ENCODE peak calls at places on chromosomes 13 and 19, in six cellular contexts. V, E, H, B, Y and O are unnamed samples. For H3K4me1, the result is how much of the 10 kb centered on the place peaks cover.

GRCh38 chr13:95624020-95624419 is 20.5 kb downstream of the DZIP1 start:
- DNase-seq in V (peak), B (no peak), Y (peak), E (peak), H (no peak), O (no peak)

GRCh38 chr13:33797622-33798021 is 20.3 kb upstream of the RFC3 start:
- DNase-seq in H (no peak), B (no peak), E (no peak), V (no peak), Y (no peak), O (no peak)

GRCh38 chr13:69571606-69572323 is 535.9 kb upstream of the ATXN8OS start:
- DNase-seq in V (no peak), Y (no peak), H (no peak), E (no peak), B (no peak), O (no peak)

GRCh38 chr13:87671824-87672603 is 843 bp downstream of the SLITRK5 start:
- DNase-seq in E (no peak), V (no peak), Y (peak), H (peak), B (no peak), O (no peak)

GRCh38 chr13:53150568-53150967 is 122.0 kb downstream of the OLFM4 start:
- DNase-seq in H (no peak), Y (no peak), V (no peak), E (no peak), B (no peak), O (no peak)

GRCh38 chr19:35100588-35101533 is 14.8 kb upstream of the FXYD3 start:
- DNase-seq in Y (no peak), E (no peak), H (no peak), B (no peak), V (no peak), O (no peak)

GRCh38 chr19:11479470-11480080 is 1.3 kb downstream of the ELAVL3 start:
- DNase-seq in Y (peak), V (no peak), E (peak), B (peak), H (no peak), O (no peak)

GRCh38 chr19:35098413-35099049 is 17.1 kb upstream of the FXYD3 start:
- DNase-seq in B (peak), V (no peak), H (no peak), Y (no peak), E (no peak), O (no peak)

GRCh38 chr13:36921902-36922301 is 1.9 kb upstream of the SMAD9 start:
- DNase-seq in V (no peak), Y (no peak), E (no peak), B (no peak), H (no peak), O (no peak)

GRCh38 chr19:29482855-29483640 is 42.7 kb upstream of the VSTM2B start:
- DNase-seq in V (no peak), B (no peak), E (no peak), H (no peak), Y (no peak), O (no peak)

GRCh38 chr19:57334191-57334590 is 13.9 kb downstream of the ZNF543 start:
- DNase-seq in E (peak), H (no peak), Y (no peak), V (no peak), B (no peak), O (no peak)

GRCh38 chr19:48724796-48725753 is 5.5 kb upstream of the MAMSTR start:
- DNase-seq in V (no peak), H (no peak), B (peak), E (no peak), Y (peak), O (no peak)

GRCh38 chr13:103066991-103067390 is 774 bp upstream of the SLC10A2 start:
- DNase-seq in B (no peak), H (no peak), Y (peak), E (no peak), V (no peak), O (no peak)

GRCh38 chr13:60448907-60449510 is 52.0 kb downstream of the TDRD3 start:
- DNase-seq in B (no peak), E (peak), Y (peak), V (peak), H (no peak), O (no peak)

GRCh38 chr13:40386586-40386985 is 279.9 kb downstream of the FOXO1 start:
- DNase-seq in Y (no peak), E (no peak), H (no peak), B (no peak), V (no peak), O (no peak)

GRCh38 chr13:85132986-85133385 is 666.2 kb downstream of the SLITRK6 start:
- DNase-seq in H (no peak), B (no peak), V (no peak), Y (no peak), E (no peak), O (no peak)

GRCh38 chr19:8609210-8610040 is 1.1 kb downstream of the ADAMTS10 start:
- DNase-seq in V (no peak), H (peak), B (peak), Y (peak), E (peak), O (peak)
- TF ChIP-seq CTCF in V (no peak), H (no peak), B (peak), Y (peak), E (peak), O (peak)

GRCh38 chr13:50131998-50132936 is 117.0 kb downstream of the KCNRG start:
- DNase-seq in H (no peak), B (no peak), Y (peak), E (no peak), V (no peak), O (no peak)

GRCh38 chr13:50128406-50129048 is 113.3 kb downstream of the KCNRG start:
- DNase-seq in H (no peak), V (no peak), E (no peak), Y (peak), B (no peak), O (no peak)

GRCh38 chr13:50129923-50130685 is 114.9 kb downstream of the KCNRG start:
- DNase-seq in E (no peak), H (peak), B (peak), Y (peak), V (no peak), O (no peak)

GRCh38 chr13:50129065-50129922 is 114.0 kb downstream of the KCNRG start:
- DNase-seq in E (no peak), B (peak), H (no peak), V (no peak), Y (peak), O (no peak)

DNA sequence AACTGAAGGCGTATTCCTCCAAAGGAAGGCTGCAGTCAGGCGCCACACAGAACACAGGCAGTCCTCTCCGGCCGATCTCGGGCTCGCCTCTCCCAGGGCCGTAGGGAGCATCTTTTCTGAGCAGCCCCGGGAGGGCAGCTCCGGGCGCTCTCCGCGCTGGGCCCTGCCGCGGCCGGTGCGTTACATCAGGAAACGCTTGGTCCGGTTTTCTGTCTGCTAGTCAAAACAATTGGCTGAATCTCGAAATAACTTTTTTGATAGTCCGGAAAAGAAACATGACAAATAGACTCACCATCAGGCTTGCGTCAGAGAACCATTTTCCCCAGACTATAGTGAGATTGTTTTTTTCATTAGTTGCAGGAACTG is 115.4 kb downstream of the KCNRG start:
- DNase-seq in E (no peak), B (peak), H (no peak), Y (peak), V (no peak), O (peak)
- H3K4me1 ChIP-seq in E (under half), B (under half), H (half or more), Y (half or more), V (under half), O (under half)

DNA sequence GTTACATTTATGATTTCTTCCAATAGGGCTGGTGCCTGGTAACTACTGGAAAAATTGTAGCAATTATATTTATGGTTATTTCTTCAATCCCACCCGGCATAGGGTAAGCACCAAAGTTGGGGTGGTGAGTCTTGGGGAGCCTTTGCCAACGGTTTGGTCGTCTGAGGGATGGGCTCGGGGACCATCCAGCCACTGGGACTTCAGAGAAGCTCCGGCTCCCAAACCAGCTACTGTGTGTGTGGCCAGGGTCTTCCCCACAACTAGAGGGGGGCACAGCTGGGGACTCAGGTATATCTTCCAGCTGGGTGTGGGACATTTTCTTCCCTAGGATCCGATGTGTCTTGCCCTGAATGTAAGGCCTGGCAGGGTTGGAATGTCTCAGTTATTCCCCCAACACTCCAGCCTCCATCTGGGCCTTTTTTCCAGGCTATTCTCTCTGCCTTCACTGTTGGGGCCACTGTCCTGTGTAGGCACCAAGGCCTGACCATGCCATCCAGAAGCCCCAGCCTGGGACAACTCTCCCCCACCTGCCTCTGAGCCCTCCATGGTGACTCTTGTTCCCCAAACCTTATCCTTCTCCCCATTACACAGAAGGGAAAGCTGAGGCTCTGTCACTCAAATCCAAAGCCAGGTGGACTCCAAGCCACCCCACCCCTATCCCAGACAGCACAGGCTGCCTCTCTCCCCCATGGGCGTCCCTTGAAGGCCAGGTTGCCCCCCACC is 1.1 kb upstream of the IFI30 start:
- DNase-seq in V (no peak), E (no peak), H (no peak), Y (no peak), B (no peak), O (no peak)
- H3K27ac ChIP-seq in V (no peak), E (no peak), H (peak), Y (no peak), B (peak), O (peak)

DNA sequence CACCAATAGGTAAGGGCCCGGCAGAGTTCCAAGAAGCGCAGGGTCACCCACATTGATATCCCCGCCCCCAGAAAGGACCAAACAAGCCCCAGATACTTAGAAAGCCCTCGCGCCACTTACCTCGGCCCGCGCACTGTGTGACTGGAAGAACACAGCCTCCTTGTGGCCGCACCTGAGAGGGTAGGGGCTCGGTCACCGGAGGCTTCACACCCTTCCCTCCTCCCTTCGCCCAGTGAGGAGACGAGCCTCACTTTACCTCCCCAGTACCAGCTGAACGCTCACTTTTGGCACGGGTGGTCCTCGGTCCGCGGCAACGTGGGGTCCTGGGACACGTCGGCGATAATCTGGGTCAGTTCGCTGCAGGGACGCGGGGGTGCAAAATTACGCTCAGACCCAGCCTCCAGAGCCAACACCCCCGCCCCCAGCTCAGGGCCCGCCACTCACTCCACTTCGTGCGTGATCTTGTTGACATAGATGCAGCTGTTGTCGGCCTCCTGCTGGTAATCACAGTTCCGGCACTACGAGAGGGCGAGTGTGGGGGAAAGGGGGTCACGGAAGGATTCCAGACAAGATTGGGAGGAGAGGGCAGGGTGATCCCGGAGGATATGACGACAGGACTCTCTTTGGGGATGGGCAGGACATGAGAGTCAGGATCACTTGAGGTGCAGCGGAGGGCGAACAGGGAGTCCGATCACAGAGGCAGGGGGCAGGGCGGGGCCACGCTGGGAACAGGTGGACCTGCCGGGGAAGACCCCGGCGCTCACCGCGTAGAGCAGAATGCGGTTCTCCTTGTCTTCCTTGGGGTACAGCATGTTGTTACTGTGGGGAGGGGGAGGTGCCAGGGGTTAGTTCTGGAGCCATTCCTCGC is 546 bp downstream of the POLR2I start:
- DNase-seq in Y (peak), B (no peak), V (no peak), H (peak), E (no peak), O (peak)
- TF ChIP-seq CTCF in Y (no peak), B (no peak), V (no peak), H (no peak), E (peak), O (no peak)

DNA sequence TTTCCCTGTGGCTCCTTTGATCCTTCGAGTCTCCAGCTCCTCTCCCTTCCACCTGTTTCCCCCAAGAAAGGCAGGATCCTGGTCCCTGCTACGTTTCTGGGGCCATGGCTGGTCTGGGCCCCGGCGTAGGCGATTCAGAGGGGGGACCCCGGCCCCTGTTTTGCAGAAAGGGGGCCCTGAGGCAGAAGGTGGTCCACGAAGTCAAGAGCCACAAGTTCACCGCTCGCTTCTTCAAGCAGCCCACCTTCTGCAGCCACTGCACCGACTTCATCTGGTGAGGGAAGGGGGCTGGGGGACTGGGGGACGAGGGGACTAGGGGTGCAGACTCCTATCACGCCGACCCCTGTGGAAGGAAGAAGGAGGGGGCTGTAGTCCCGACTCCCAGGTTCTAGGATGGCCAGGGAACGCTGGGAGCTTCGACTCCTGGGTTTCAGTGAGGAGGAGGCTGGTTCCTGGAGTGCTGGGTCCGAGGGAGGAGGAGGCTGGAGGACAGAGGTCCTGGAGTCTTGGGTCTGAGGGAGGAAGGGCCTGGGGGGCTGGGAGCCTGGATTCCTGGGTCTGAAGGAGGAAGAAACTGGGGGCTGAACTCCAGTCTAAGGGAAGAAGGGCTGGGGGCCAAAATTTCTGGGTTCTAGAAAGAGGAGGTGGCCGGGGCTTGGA is 524 bp downstream of the PRKCG start:
- DNase-seq in V (no peak), E (no peak), H (no peak), Y (no peak), B (no peak), O (no peak)
- H3K4me1 ChIP-seq in V (under half), E (under half), H (under half), Y (under half), B (under half), O (under half)

GRCh38 chr13:109390391-109390790 is 396.0 kb downstream of the IRS2 start:
- DNase-seq in H (no peak), Y (no peak), V (no peak), B (no peak), E (no peak), O (no peak)
- H3K27ac ChIP-seq in H (no peak), Y (no peak), V (no peak), B (no peak), E (no peak), O (no peak)

DNA sequence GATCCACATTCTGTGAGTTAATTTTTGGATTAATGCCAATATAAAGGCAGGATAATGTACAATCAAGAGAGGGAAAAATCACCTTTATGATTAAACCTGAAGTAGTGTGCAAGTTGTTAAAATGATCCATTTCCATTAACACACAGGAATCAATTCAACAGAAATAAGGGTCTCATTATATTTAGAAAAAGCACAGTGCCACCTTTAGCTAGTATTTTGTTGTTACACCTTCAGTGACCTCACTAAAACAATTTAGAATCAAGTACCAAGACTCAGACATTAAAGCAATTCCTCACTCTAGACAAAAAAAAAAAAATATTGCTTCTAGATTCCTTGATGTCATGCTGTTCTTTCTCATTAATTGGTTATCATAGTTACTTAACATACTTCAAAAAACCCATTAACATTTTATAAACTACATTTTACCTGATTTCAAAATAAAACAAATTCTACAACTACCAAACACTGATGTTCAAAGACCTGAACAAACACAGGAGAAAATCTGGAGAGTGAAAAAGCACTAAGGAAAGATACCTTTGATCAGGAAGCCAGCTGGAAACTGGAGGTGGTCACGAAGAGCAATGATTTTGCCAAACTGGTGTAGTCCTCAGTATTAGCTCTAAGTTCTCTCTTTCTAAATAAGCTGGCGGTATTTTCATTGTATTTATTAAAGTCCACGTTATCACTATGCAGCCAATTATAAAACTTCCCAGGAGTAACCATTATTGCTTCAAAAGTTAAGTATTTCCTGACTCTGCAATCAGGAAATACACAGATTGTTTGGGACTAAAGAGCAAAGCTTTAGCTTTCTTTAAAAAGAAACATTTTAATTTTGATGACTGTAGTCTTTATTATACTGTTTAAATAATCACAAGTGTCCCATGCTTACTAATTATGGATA is 115.3 kb downstream of the TBC1D4 start:
- DNase-seq in Y (no peak), V (no peak), E (no peak), H (no peak), B (no peak), O (no peak)
- TF ChIP-seq CTCF in Y (no peak), V (no peak), E (no peak), H (no peak), B (no peak), O (no peak)

GRCh38 chr19:956747-957451 is 27.2 kb upstream of the WDR18 start:
- DNase-seq in E (no peak), B (no peak), Y (peak), V (no peak), H (no peak), O (no peak)
- H3K4me1 ChIP-seq in E (half or more), B (under half), Y (under half), V (under half), H (under half), O (under half)